ENCODE peak calls at places on chromosomes 13 and 19, in nine cellular contexts. One of them, this sample, is unnamed.

GRCh38 chr13:72255908-72256307 is 388.9 kb upstream of the DACH1 start:
- DNase-seq in astrocyte of the spinal cord: peak; percentile 60
- DNase-seq in HEK293T: peak; percentile 84
- DNase-seq in HT1080: peak; percentile 61
- DNase-seq in activated gamma-delta T cell treated with anti-CD3 and anti-CD28 coated beads, Interleukin-2, amount 50 U/mL, for 16 hours: no peak
- DNase-seq in astrocyte of the hippocampus: peak; percentile 80
- DNase-seq in Caco-2: peak; percentile 46
- DNase-seq in colonic mucosa: peak; percentile 30
- DNase-seq in stimulated activated CD4-positive, alpha-beta T cell treated with anti-CD3 and anti-CD28 coated beads, Interleukin-15, amount 100 ng/mL, for 1 hour: no peak
- DNase-seq in this sample: peak; percentile 27

GRCh38 chr13:40994581-40995230 is 24.4 kb downstream of the ELF1 start:
- DNase-seq in activated gamma-delta T cell treated with anti-CD3 and anti-CD28 coated beads, Interleukin-2, amount 50 U/mL, for 16 hours: no peak
- DNase-seq in astrocyte of the spinal cord: no peak
- DNase-seq in Caco-2: no peak
- DNase-seq in HT1080: no peak
- DNase-seq in astrocyte of the hippocampus: no peak
- DNase-seq in HEK293T: no peak
- DNase-seq in colonic mucosa: no peak
- DNase-seq in stimulated activated CD4-positive, alpha-beta T cell treated with anti-CD3 and anti-CD28 coated beads, Interleukin-15, amount 100 ng/mL, for 1 hour: no peak
- DNase-seq in this sample: peak; percentile 84

GRCh38 chr19:38805180-38805579 is 7.6 kb downstream of the LGALS4 start:
- DNase-seq in colonic mucosa: no peak
- DNase-seq in astrocyte of the hippocampus: no peak
- DNase-seq in HEK293T: no peak
- DNase-seq in stimulated activated CD4-positive, alpha-beta T cell treated with anti-CD3 and anti-CD28 coated beads, Interleukin-15, amount 100 ng/mL, for 1 hour: no peak
- DNase-seq in Caco-2: no peak
- DNase-seq in HT1080: peak; percentile 28
- DNase-seq in activated gamma-delta T cell treated with anti-CD3 and anti-CD28 coated beads, Interleukin-2, amount 50 U/mL, for 16 hours: no peak
- DNase-seq in astrocyte of the spinal cord: no peak
- DNase-seq in this sample: no peak

GRCh38 chr19:47020992-47021496 is 1.4 kb downstream of the NPAS1 start:
- DNase-seq in HT1080: no peak
- DNase-seq in HEK293T: no peak
- DNase-seq in activated gamma-delta T cell treated with anti-CD3 and anti-CD28 coated beads, Interleukin-2, amount 50 U/mL, for 16 hours: no peak
- DNase-seq in astrocyte of the hippocampus: peak; percentile 34
- DNase-seq in Caco-2: no peak
- DNase-seq in stimulated activated CD4-positive, alpha-beta T cell treated with anti-CD3 and anti-CD28 coated beads, Interleukin-15, amount 100 ng/mL, for 1 hour: no peak
- DNase-seq in colonic mucosa: no peak
- DNase-seq in astrocyte of the spinal cord: no peak
- DNase-seq in this sample: no peak

GRCh38 chr19:13463296-13463695 is 43.0 kb downstream of the CACNA1A start:
- DNase-seq in astrocyte of the spinal cord: peak; percentile 3
- DNase-seq in activated gamma-delta T cell treated with anti-CD3 and anti-CD28 coated beads, Interleukin-2, amount 50 U/mL, for 16 hours: no peak
- DNase-seq in HT1080: no peak
- DNase-seq in stimulated activated CD4-positive, alpha-beta T cell treated with anti-CD3 and anti-CD28 coated beads, Interleukin-15, amount 100 ng/mL, for 1 hour: no peak
- DNase-seq in HEK293T: peak; percentile 38
- DNase-seq in astrocyte of the hippocampus: peak; percentile 57
- DNase-seq in colonic mucosa: no peak
- DNase-seq in Caco-2: no peak
- DNase-seq in this sample: peak; percentile 16

GRCh38 chr19:46713781-46714522 is 3.0 kb downstream of the PRKD2 start:
- DNase-seq in colonic mucosa: peak; percentile 99
- DNase-seq in HEK293T: peak; percentile 63
- DNase-seq in HT1080: peak; percentile 81
- DNase-seq in activated gamma-delta T cell treated with anti-CD3 and anti-CD28 coated beads, Interleukin-2, amount 50 U/mL, for 16 hours: peak; percentile 71
- DNase-seq in astrocyte of the hippocampus: peak; percentile 88
- DNase-seq in stimulated activated CD4-positive, alpha-beta T cell treated with anti-CD3 and anti-CD28 coated beads, Interleukin-15, amount 100 ng/mL, for 1 hour: peak; percentile 65
- DNase-seq in astrocyte of the spinal cord: peak; percentile 83
- DNase-seq in Caco-2: peak; percentile 87
- DNase-seq in this sample: peak; percentile 92

GRCh38 chr13:109971745-109972090 is 185.3 kb upstream of the IRS2 start:
- DNase-seq in astrocyte of the hippocampus: no peak
- DNase-seq in colonic mucosa: no peak
- DNase-seq in Caco-2: no peak
- DNase-seq in stimulated activated CD4-positive, alpha-beta T cell treated with anti-CD3 and anti-CD28 coated beads, Interleukin-15, amount 100 ng/mL, for 1 hour: no peak
- DNase-seq in astrocyte of the spinal cord: no peak
- DNase-seq in HEK293T: no peak
- DNase-seq in activated gamma-delta T cell treated with anti-CD3 and anti-CD28 coated beads, Interleukin-2, amount 50 U/mL, for 16 hours: no peak
- DNase-seq in HT1080: no peak
- DNase-seq in this sample: no peak

GRCh38 chr13:112141643-112142400 is 74.9 kb downstream of the SOX1 start:
- DNase-seq in HT1080: no peak
- DNase-seq in astrocyte of the hippocampus: no peak
- DNase-seq in activated gamma-delta T cell treated with anti-CD3 and anti-CD28 coated beads, Interleukin-2, amount 50 U/mL, for 16 hours: no peak
- DNase-seq in Caco-2: no peak
- DNase-seq in HEK293T: no peak
- DNase-seq in stimulated activated CD4-positive, alpha-beta T cell treated with anti-CD3 and anti-CD28 coated beads, Interleukin-15, amount 100 ng/mL, for 1 hour: no peak
- DNase-seq in astrocyte of the spinal cord: no peak
- DNase-seq in colonic mucosa: no peak
- DNase-seq in this sample: no peak

GRCh38 chr13:113668491-113668971 is 1.5 kb downstream of the GRK1 start:
- DNase-seq in activated gamma-delta T cell treated with anti-CD3 and anti-CD28 coated beads, Interleukin-2, amount 50 U/mL, for 16 hours: no peak
- DNase-seq in stimulated activated CD4-positive, alpha-beta T cell treated with anti-CD3 and anti-CD28 coated beads, Interleukin-15, amount 100 ng/mL, for 1 hour: no peak
- DNase-seq in astrocyte of the hippocampus: no peak
- DNase-seq in HT1080: no peak
- DNase-seq in colonic mucosa: no peak
- DNase-seq in HEK293T: no peak
- DNase-seq in astrocyte of the spinal cord: no peak
- DNase-seq in Caco-2: peak; percentile 23
- DNase-seq in this sample: no peak